ENCODE peak calls at places on chromosomes 5 and 9, in six cellular contexts. M is ovary, P is body of pancreas, X is prostate gland, R is GM12891, T is IMR-90. C is an unnamed sample.
A peak's percentile ranks its signal among the peaks of the same experiment; 100 is the strongest.

GRCh38 chr9:27407966-27408365 is 111.0 kb upstream of the EQTN start:
- DNase-seq in M (no peak), P (no peak), R (no peak), T (peak; percentile 22), X (no peak), C (no peak)

GRCh38 chr9:105299190-105299854 is 54.9 kb downstream of the SLC44A1 start:
- DNase-seq in T (peak; percentile 98), X (no peak), M (no peak), R (no peak), P (no peak), C (peak; percentile 22)

GRCh38 chr5:64766105-64766504 is 2.4 kb downstream of the SREK1IP1 start:
- DNase-seq in T (peak; percentile 40), P (no peak), M (no peak), R (no peak), X (no peak), C (peak; percentile 17)

GRCh38 chr9:106963684-106964083 is 100.7 kb downstream of the ZNF462 start:
- DNase-seq in X (no peak), T (no peak), P (no peak), R (no peak), M (no peak), C (no peak)

GRCh38 chr9:81083062-81083461 is 606.3 kb downstream of the TLE1 start:
- DNase-seq in T (peak; percentile 40), M (no peak), X (no peak), P (no peak), R (no peak), C (no peak)

GRCh38 chr5:149840226-149840825 is 104.3 kb downstream of the PDE6A start:
- DNase-seq in R (no peak), P (no peak), M (no peak), X (no peak), T (no peak), C (no peak)

GRCh38 chr5:83015676-83016075 is 61.5 kb downstream of the TMEM167A start:
- DNase-seq in T (no peak), P (no peak), X (no peak), M (no peak), R (no peak), C (no peak)

GRCh38 chr9:38081356-38082108 is 12.5 kb upstream of the SHB start:
- DNase-seq in X (no peak), R (no peak), M (no peak), T (no peak), P (no peak), C (no peak)

GRCh38 chr9:134541373-134541747 is 100.2 kb upstream of the COL5A1 start:
- DNase-seq in T (no peak), X (no peak), R (no peak), M (no peak), P (no peak), C (no peak)

GRCh38 chr5:78574157-78574673 is 74.4 kb downstream of the LHFPL2 start:
- DNase-seq in X (no peak), M (no peak), P (no peak), T (no peak), R (no peak), C (peak; percentile 11)

GRCh38 chr9:16708638-16709435 is 161.6 kb downstream of the BNC2 start:
- DNase-seq in P (no peak), X (no peak), R (no peak), M (no peak), T (peak; percentile 74), C (no peak)

GRCh38 chr5:43780586-43780985 is 177.6 kb downstream of the NNT start:
- DNase-seq in P (no peak), X (no peak), R (no peak), T (peak; percentile 75), M (no peak), C (no peak)

GRCh38 chr5:61575103-61575502 is 243.0 kb downstream of the ZSWIM6 start:
- DNase-seq in X (no peak), P (no peak), R (no peak), M (no peak), T (peak; percentile 77), C (no peak)

GRCh38 chr5:62206150-62206829 is 99.7 kb upstream of the KIF2A start:
- DNase-seq in R (no peak), X (no peak), T (no peak), M (no peak), P (no peak), C (no peak)

GRCh38 chr5:32312194-32312681 is 501 bp downstream of the MTMR12 start:
- DNase-seq in P (peak; percentile 75), X (peak; percentile 62), R (peak; percentile 33), T (peak; percentile 69), M (peak; percentile 85), C (peak; percentile 80)
- TF ChIP-seq POLR2A in P (peak; percentile 92), X (peak; percentile 45), R (no peak), T (peak; percentile 85), M (peak; percentile 38), C (peak; percentile 83)

DNA sequence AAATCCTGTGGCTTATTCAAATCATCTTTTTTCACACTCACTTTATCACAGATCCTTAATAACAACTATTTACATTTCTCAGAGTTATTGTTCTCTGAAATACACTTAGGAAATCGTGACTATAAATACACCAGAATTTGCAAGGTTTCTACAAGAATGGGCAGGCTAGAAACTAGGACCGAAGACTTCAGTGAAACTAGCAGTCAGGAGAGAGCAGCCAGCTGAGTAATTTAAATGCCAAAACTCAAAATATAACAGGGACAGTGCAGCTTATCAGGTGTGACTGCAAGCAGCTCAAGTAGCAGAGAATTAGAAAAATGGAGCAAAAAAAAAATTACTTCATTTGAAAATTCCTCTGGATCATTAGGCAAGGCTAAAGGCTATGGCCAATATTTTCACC is 719.3 kb upstream of the ZNF608 start:
- DNase-seq in R (no peak), X (no peak), M (no peak), P (no peak), T (no peak), C (no peak)
- TF ChIP-seq POLR2A in R (no peak), X (no peak), M (no peak), P (no peak), T (no peak), C (no peak)

DNA sequence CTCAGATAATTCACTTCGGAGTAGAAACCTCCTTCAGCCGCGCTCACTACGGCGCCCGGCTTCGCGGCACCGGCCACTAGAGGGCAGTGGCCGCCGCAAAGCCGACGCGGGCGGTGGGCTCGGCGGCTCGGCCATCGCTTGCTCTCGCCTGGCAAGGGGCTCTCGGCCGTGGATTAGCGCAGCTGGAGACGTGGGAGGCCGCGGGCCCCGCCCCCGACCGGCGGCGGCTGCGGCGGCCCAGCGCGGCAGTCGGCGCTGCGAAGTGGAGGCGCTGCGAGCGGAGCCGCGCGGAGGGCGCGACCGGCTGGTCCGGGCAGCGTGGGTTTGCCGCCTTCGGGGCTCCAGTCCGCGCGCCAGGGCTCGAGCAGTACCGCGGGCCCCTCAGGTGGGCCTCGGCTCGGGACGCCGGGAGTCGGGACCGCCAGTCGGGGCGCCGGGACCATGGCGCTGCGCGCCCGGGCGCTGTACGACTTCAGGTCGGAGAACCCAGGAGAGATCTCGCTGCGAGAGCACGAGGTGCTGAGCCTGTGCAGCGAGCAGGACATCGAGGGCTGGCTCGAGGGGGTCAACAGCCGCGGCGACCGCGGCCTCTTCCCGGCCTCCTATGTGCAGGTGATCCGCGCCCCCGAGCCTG is at the start of gene SNX18:
- DNase-seq in R (peak; percentile 89), X (peak; percentile 88), T (peak; percentile 93), P (peak; percentile 92), M (peak; percentile 93), C (peak; percentile 93)
- TF ChIP-seq POLR2A in R (no peak), X (peak; percentile 63), T (peak; percentile 74), P (peak; percentile 60), M (peak; percentile 51), C (peak; percentile 27)

DNA sequence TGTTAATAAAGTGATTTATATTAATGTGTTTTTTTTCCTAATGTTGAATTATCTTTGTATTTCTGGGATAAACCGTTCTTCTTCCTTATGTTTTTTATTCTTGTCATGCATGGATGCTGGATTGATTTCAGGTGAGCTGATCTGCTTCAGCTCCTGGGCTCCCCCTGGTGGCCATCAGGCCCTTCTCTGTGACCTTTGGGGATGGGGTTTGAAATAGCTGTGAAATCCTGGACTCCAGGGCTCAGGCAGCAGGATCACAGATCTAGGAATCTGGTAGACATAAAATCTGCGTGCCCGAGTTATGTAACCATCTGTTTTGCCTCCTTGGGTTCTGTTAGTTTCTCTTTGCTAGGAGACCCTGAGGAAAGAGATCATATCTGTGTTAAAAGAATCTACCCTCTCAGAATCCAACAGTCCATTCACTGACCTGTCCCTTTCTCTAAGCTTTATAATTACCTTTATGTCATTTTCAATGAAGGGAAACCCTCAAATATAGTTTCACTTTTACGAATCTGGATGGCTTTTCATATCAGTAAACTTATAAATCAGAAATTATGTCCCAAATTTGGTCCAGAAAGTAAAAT is 12.2 kb upstream of the OR13J1 start:
- DNase-seq in P (peak; percentile 86), X (peak; percentile 76), R (peak; percentile 44), M (peak; percentile 86), T (peak; percentile 71), C (peak; percentile 90)
- TF ChIP-seq POLR2A in P (no peak), X (no peak), R (no peak), M (no peak), T (no peak), C (no peak)

DNA sequence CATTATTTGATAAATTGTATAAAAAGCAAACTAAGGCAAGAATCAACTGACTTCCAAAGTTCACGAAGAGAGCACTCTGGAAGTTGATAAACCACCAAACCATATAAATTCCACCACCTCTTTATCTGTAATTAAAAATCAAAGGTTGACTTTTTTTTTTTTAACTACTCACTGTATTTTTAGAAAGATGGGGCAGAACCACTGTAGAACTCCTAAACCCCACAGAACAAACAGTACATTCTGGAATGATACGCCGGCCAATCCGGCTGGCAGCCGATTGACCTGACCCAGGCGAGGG is 435 bp upstream of the CCNG1 start:
- DNase-seq in P (no peak), T (no peak), X (no peak), R (no peak), M (no peak), C (no peak)
- TF ChIP-seq POLR2A in P (no peak), T (no peak), X (no peak), R (peak; percentile 84), M (no peak), C (no peak)

DNA sequence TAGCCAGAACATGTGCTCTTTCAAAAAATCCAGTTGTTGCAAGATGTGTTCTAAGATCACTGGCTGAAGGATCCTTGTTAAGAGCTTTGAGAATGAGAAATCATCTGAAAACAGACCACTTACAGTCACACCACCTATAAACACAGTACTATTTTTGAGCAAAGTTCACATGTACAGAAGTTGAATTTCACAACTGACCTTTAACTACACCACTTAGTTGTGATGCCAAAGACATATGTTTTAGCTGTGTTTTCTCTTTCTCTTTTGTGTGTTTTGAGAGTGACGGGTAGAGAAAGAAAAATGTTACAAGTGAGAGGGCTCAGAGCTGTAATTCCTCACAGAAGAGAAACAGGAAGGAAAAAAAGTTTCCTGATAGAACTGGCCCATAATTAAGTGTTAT is 245.5 kb downstream of the MLLT3 start:
- DNase-seq in R (no peak), P (no peak), X (no peak), T (no peak), M (no peak), C (no peak)
- TF ChIP-seq POLR2A in R (no peak), P (no peak), X (no peak), T (no peak), M (no peak), C (no peak)

C was measured in transverse colon.